ENCODE peak calls at places on chromosomes 4 and X, in six cellular contexts. A is CD8-positive, alpha-beta T cell; S is NCI-H2081; O is NCI-H510A; B is NCI-H187 treated with DMSO at 0.1 percent for 48 hours; C is effector memory CD8-positive, alpha-beta T cell. F is an unnamed sample.

GRCh38 chr4:826508-827208 is 729 bp upstream of the CPLX1 start:
- DNase-seq in B (no peak), O (no peak), A (no peak), C (no peak), S (no peak), F (no peak)

GRCh38 chrX:264634-265455 is 16.3 kb upstream of the PLCXD1 start:
- DNase-seq in A (no peak), O (no peak), C (no peak), B (no peak), S (no peak), F (no peak)

GRCh38 chr4:111154924-111155323 is 532.0 kb upstream of the PITX2 start:
- DNase-seq in C (no peak), S (no peak), A (no peak), O (no peak), B (no peak), F (no peak)

GRCh38 chr4:94941706-94942105 is 184.0 kb downstream of the BMPR1B start:
- DNase-seq in O (no peak), S (no peak), B (no peak), C (no peak), A (no peak), F (no peak)

GRCh38 chrX:153526801-153527599 is 9.6 kb downstream of the ATP2B3 start:
- DNase-seq in A (no peak), S (peak), B (no peak), O (no peak), C (no peak), F (no peak)

GRCh38 chr4:127505203-127505602 is 127.6 kb upstream of the INTU start:
- DNase-seq in C (no peak), B (no peak), O (no peak), A (no peak), S (no peak), F (no peak)

GRCh38 chr4:94634266-94634665 is 123.5 kb upstream of the BMPR1B start:
- DNase-seq in B (no peak), C (no peak), S (no peak), A (no peak), O (no peak), F (no peak)

GRCh38 chr4:14621731-14622459 is 380.4 kb upstream of the CPEB2 start:
- DNase-seq in C (no peak), B (no peak), O (no peak), S (no peak), A (no peak), F (no peak)

GRCh38 chrX:16124201-16124600 is 836 bp downstream of the GRPR start:
- DNase-seq in B (no peak), C (no peak), A (no peak), O (no peak), S (no peak), F (no peak)

GRCh38 chr4:182924497-182924896 is 7.3 kb upstream of the DCTD start:
- DNase-seq in S (no peak), C (no peak), O (no peak), B (no peak), A (no peak), F (no peak)

GRCh38 chr4:8854866-8855265 is 16.8 kb downstream of the HMX1 start:
- DNase-seq in B (no peak), C (no peak), A (no peak), O (no peak), S (no peak), F (no peak)

GRCh38 chr4:110009526-110009925 is 96.8 kb downstream of the EGF start:
- DNase-seq in S (peak), C (no peak), O (no peak), B (no peak), A (no peak), F (no peak)

GRCh38 chrX:21153503-21153902 is 220.7 kb upstream of the CNKSR2 start:
- DNase-seq in C (no peak), A (no peak), B (no peak), S (no peak), O (no peak), F (no peak)

GRCh38 chr4:54495641-54496040 is 162.1 kb upstream of the KIT start:
- DNase-seq in C (no peak), O (no peak), B (no peak), A (no peak), S (no peak), F (no peak)

GRCh38 chr4:185865901-185866328 is 53.9 kb upstream of the SORBS2 start:
- DNase-seq in S (no peak), A (no peak), B (no peak), C (no peak), O (no peak), F (no peak)

GRCh38 chr4:122218762-122219161 is 66.6 kb downstream of the BLTP1 start:
- DNase-seq in O (no peak), C (no peak), B (no peak), A (no peak), S (no peak), F (no peak)

GRCh38 chr4:181952478-181952877 is 290.7 kb upstream of the TENM3 start:
- DNase-seq in A (no peak), C (no peak), O (no peak), B (no peak), S (no peak), F (peak)

GRCh38 chr4:67456577-67457196 is 88.6 kb downstream of the CENPC start:
- DNase-seq in B (no peak), S (no peak), O (no peak), A (no peak), C (no peak), F (no peak)

GRCh38 chr4:71065991-71066390 is 72.5 kb downstream of the DCK start:
- DNase-seq in A (no peak), B (no peak), S (no peak), O (no peak), C (no peak), F (no peak)

GRCh38 chr4:48129307-48130014 is 4.6 kb downstream of the TXK start:
- DNase-seq in S (no peak), B (no peak), A (no peak), C (no peak), O (no peak), F (peak)

GRCh38 chr4:10090467-10091250 is 25.9 kb downstream of the WDR1 start:
- DNase-seq in A (no peak), B (no peak), C (no peak), O (no peak), S (no peak), F (peak)

GRCh38 chrX:130909469-130910136 is 6.6 kb upstream of the ENOX2 start:
- DNase-seq in O (no peak), S (no peak), A (no peak), C (no peak), B (no peak), F (no peak)

GRCh38 chr4:52983563-52984303 is 121.6 kb downstream of the RASL11B start:
- DNase-seq in A (no peak), C (peak), O (peak), B (peak), S (peak), F (no peak)

GRCh38 chr4:16270654-16271328 is 44.5 kb upstream of the TAPT1 start:
- DNase-seq in S (no peak), O (no peak), A (no peak), B (no peak), C (no peak), F (no peak)

GRCh38 chr4:185708348-185708747 is 103.6 kb downstream of the SORBS2 start:
- DNase-seq in B (no peak), O (no peak), A (no peak), S (no peak), C (no peak), F (no peak)

GRCh38 chr4:77141964-77142641 is 14.9 kb upstream of the CCNG2 start:
- DNase-seq in O (no peak), A (no peak), B (no peak), C (no peak), S (no peak), F (no peak)

GRCh38 chr4:183636923-183637322 is 22.1 kb downstream of the RWDD4 start:
- DNase-seq in S (peak), O (no peak), A (no peak), B (no peak), C (no peak), F (peak)

GRCh38 chr4:17633600-17633999 is 19.2 kb downstream of the MED28 start:
- DNase-seq in A (no peak), S (no peak), C (no peak), B (no peak), O (no peak), F (no peak)

GRCh38 chr4:118834070-118834469 is 1.9 kb downstream of the SEC24D start:
- DNase-seq in B (no peak), S (no peak), A (no peak), C (no peak), O (no peak), F (no peak)

GRCh38 chr4:7026107-7026506 is 17.1 kb upstream of the TADA2B start:
- DNase-seq in S (no peak), O (no peak), B (no peak), A (no peak), C (no peak), F (no peak)

GRCh38 chrX:133786382-133786781 is 199.0 kb downstream of the GPC3 start:
- DNase-seq in O (no peak), C (no peak), A (no peak), B (no peak), S (no peak), F (no peak)

GRCh38 chr4:158172558-158173258 is at the start of gene GASK1B:
- DNase-seq in A (no peak), C (no peak), O (no peak), S (peak), B (no peak), F (no peak)

GRCh38 chr4:6221296-6221850 is 21.0 kb upstream of the JAKMIP1 start:
- DNase-seq in B (no peak), O (no peak), C (no peak), A (no peak), S (peak), F (no peak)

F was measured in left cardiac atrium.